ENCODE peak calls at places on chromosomes 7 and 10, in six cellular contexts. E is hippocampal formation; Q is CD8-positive, alpha-beta T cell; K is neural crest cell; D is uterus; W is NCI-H1694 treated with DMSO at 0.1 percent for 48 hours. H is an unnamed sample.

GRCh38 chr10:70736470-70736982 is 48.7 kb downstream of the TBATA start:
- DNase-seq in E (no peak), K (no peak), D (no peak), W (no peak), Q (no peak), H (no peak)

GRCh38 chr10:104897679-104898078 is 256.6 kb downstream of the SORCS3 start:
- DNase-seq in K (no peak), D (no peak), W (no peak), Q (no peak), E (no peak), H (no peak)

GRCh38 chr7:4957847-4958476 is 1.0 kb downstream of the MMD2 start:
- DNase-seq in W (no peak), D (no peak), Q (no peak), E (no peak), K (no peak), H (no peak)

GRCh38 chr10:56782503-56782902 is 421.4 kb upstream of the ZWINT start:
- DNase-seq in E (no peak), W (no peak), K (no peak), D (no peak), Q (no peak), H (no peak)

GRCh38 chr10:61904711-61905445 is 3.4 kb downstream of the ARID5B start:
- DNase-seq in Q (no peak), W (peak; percentile 12), D (peak; percentile 61), K (no peak), E (peak; percentile 27), H (peak; percentile 56)

GRCh38 chr10:103153765-103154197 is 39.3 kb downstream of the NT5C2 start:
- DNase-seq in W (no peak), E (no peak), Q (no peak), D (no peak), K (no peak), H (no peak)

GRCh38 chr10:17007381-17007780 is 122.2 kb downstream of the CUBN start:
- DNase-seq in Q (no peak), W (no peak), D (no peak), K (no peak), E (no peak), H (no peak)

GRCh38 chr10:86899128-86899527 is 58.3 kb downstream of the MMRN2 start:
- DNase-seq in K (no peak), W (no peak), D (no peak), E (no peak), Q (no peak), H (no peak)

GRCh38 chr7:721619-722248 is 4.8 kb upstream of the DNAAF5 start:
- DNase-seq in E (no peak), Q (no peak), K (no peak), D (no peak), W (no peak), H (no peak)

GRCh38 chr10:131203456-131204357 is 107.8 kb downstream of the TCERG1L start:
- DNase-seq in Q (no peak), E (no peak), W (no peak), D (peak; percentile 3), K (no peak), H (no peak)

GRCh38 chr7:105250239-105250638 is 138.5 kb downstream of the SRPK2 start:
- DNase-seq in D (no peak), W (no peak), K (no peak), E (no peak), Q (no peak), H (no peak)